ENCODE peak calls at places on chromosomes 13 and 19, in ten cellular contexts. One of them, this sample, is unnamed.

GRCh38 chr19:10461047-10461949 is 41.0 kb downstream of the PDE4A start:
- DNase-seq in progenitor cell of endocrine pancreas: peak; percentile 90
- DNase-seq in breast epithelium: peak; percentile 91
- DNase-seq in H9: peak; percentile 98
- DNase-seq in osteocyte: peak; percentile 97
- DNase-seq in AG04450: peak; percentile 77
- DNase-seq in body of pancreas: peak; percentile 79
- DNase-seq in neural progenitor cell: peak; percentile 96
- DNase-seq in heart right ventricle: peak; percentile 94
- DNase-seq in GM12865: peak; percentile 95
- DNase-seq in this sample: peak; percentile 89

GRCh38 chr19:54882758-54883157 is 8.7 kb downstream of the FCAR start:
- DNase-seq in progenitor cell of endocrine pancreas: no peak
- DNase-seq in breast epithelium: no peak
- DNase-seq in H9: no peak
- DNase-seq in osteocyte: no peak
- DNase-seq in AG04450: no peak
- DNase-seq in body of pancreas: no peak
- DNase-seq in neural progenitor cell: no peak
- DNase-seq in heart right ventricle: no peak
- DNase-seq in GM12865: peak; percentile 84
- DNase-seq in this sample: no peak

GRCh38 chr13:21703846-21704245 is 33.0 kb downstream of the FGF9 start:
- DNase-seq in progenitor cell of endocrine pancreas: no peak
- DNase-seq in breast epithelium: no peak
- DNase-seq in H9: no peak
- DNase-seq in osteocyte: no peak
- DNase-seq in AG04450: no peak
- DNase-seq in body of pancreas: no peak
- DNase-seq in neural progenitor cell: no peak
- DNase-seq in heart right ventricle: no peak
- DNase-seq in GM12865: no peak
- DNase-seq in this sample: no peak

GRCh38 chr13:23656637-23657036 is 86.4 kb downstream of the TNFRSF19 start:
- DNase-seq in progenitor cell of endocrine pancreas: no peak
- DNase-seq in breast epithelium: no peak
- DNase-seq in H9: no peak
- DNase-seq in osteocyte: no peak
- DNase-seq in AG04450: peak; percentile 84
- DNase-seq in body of pancreas: no peak
- DNase-seq in neural progenitor cell: no peak
- DNase-seq in heart right ventricle: no peak
- DNase-seq in GM12865: peak; percentile 35
- DNase-seq in this sample: no peak

GRCh38 chr13:25085125-25085742 is 10.7 kb upstream of the PABPC3 start:
- DNase-seq in progenitor cell of endocrine pancreas: no peak
- DNase-seq in breast epithelium: no peak
- DNase-seq in H9: peak; percentile 54
- DNase-seq in osteocyte: no peak
- DNase-seq in AG04450: no peak
- DNase-seq in body of pancreas: peak; percentile 21
- DNase-seq in neural progenitor cell: peak; percentile 69
- DNase-seq in heart right ventricle: no peak
- DNase-seq in GM12865: peak; percentile 67
- DNase-seq in this sample: no peak

GRCh38 chr13:114096811-114097503 is 35.5 kb downstream of the RASA3 start:
- DNase-seq in progenitor cell of endocrine pancreas: no peak
- DNase-seq in breast epithelium: no peak
- DNase-seq in H9: no peak
- DNase-seq in osteocyte: no peak
- DNase-seq in AG04450: no peak
- DNase-seq in body of pancreas: no peak
- DNase-seq in neural progenitor cell: no peak
- DNase-seq in heart right ventricle: no peak
- DNase-seq in GM12865: no peak
- DNase-seq in this sample: no peak

GRCh38 chr19:41521860-41522555 is 54.0 kb upstream of the CEACAM21 start:
- DNase-seq in progenitor cell of endocrine pancreas: no peak
- DNase-seq in breast epithelium: no peak
- DNase-seq in H9: no peak
- DNase-seq in osteocyte: no peak
- DNase-seq in AG04450: no peak
- DNase-seq in body of pancreas: no peak
- DNase-seq in neural progenitor cell: peak; percentile 17
- DNase-seq in heart right ventricle: peak; percentile 40
- DNase-seq in GM12865: peak; percentile 42
- DNase-seq in this sample: peak; percentile 59

GRCh38 chr19:22331521-22331920 is 45.3 kb downstream of the ZNF729 start:
- DNase-seq in progenitor cell of endocrine pancreas: no peak
- DNase-seq in breast epithelium: no peak
- DNase-seq in H9: no peak
- DNase-seq in osteocyte: peak; percentile 60
- DNase-seq in AG04450: no peak
- DNase-seq in body of pancreas: no peak
- DNase-seq in neural progenitor cell: no peak
- DNase-seq in heart right ventricle: no peak
- DNase-seq in GM12865: no peak
- DNase-seq in this sample: no peak

GRCh38 chr19:1841209-1841924 is 6.9 kb downstream of the REXO1 start:
- DNase-seq in progenitor cell of endocrine pancreas: no peak
- DNase-seq in breast epithelium: no peak
- DNase-seq in H9: no peak
- DNase-seq in osteocyte: no peak
- DNase-seq in AG04450: no peak
- DNase-seq in body of pancreas: no peak
- DNase-seq in neural progenitor cell: no peak
- DNase-seq in heart right ventricle: no peak
- DNase-seq in GM12865: no peak
- DNase-seq in this sample: no peak

GRCh38 chr19:35911173-35911572 is 3.1 kb upstream of the TYROBP start:
- DNase-seq in progenitor cell of endocrine pancreas: no peak
- DNase-seq in breast epithelium: no peak
- DNase-seq in H9: peak; percentile 53
- DNase-seq in osteocyte: no peak
- DNase-seq in AG04450: no peak
- DNase-seq in body of pancreas: no peak
- DNase-seq in neural progenitor cell: peak; percentile 55
- DNase-seq in heart right ventricle: no peak
- DNase-seq in GM12865: no peak
- DNase-seq in this sample: no peak

GRCh38 chr13:105591308-105591707 is 944.2 kb downstream of the EFNB2 start:
- DNase-seq in progenitor cell of endocrine pancreas: no peak
- DNase-seq in breast epithelium: no peak
- DNase-seq in H9: no peak
- DNase-seq in osteocyte: no peak
- DNase-seq in AG04450: no peak
- DNase-seq in body of pancreas: no peak
- DNase-seq in neural progenitor cell: no peak
- DNase-seq in heart right ventricle: no peak
- DNase-seq in GM12865: no peak
- DNase-seq in this sample: no peak

GRCh38 chr19:340620-341385 is 3.8 kb downstream of the MIER2 start:
- DNase-seq in progenitor cell of endocrine pancreas: no peak
- DNase-seq in breast epithelium: no peak
- DNase-seq in H9: no peak
- DNase-seq in osteocyte: no peak
- DNase-seq in AG04450: no peak
- DNase-seq in body of pancreas: no peak
- DNase-seq in neural progenitor cell: no peak
- DNase-seq in heart right ventricle: no peak
- DNase-seq in GM12865: no peak
- DNase-seq in this sample: no peak

DNA sequence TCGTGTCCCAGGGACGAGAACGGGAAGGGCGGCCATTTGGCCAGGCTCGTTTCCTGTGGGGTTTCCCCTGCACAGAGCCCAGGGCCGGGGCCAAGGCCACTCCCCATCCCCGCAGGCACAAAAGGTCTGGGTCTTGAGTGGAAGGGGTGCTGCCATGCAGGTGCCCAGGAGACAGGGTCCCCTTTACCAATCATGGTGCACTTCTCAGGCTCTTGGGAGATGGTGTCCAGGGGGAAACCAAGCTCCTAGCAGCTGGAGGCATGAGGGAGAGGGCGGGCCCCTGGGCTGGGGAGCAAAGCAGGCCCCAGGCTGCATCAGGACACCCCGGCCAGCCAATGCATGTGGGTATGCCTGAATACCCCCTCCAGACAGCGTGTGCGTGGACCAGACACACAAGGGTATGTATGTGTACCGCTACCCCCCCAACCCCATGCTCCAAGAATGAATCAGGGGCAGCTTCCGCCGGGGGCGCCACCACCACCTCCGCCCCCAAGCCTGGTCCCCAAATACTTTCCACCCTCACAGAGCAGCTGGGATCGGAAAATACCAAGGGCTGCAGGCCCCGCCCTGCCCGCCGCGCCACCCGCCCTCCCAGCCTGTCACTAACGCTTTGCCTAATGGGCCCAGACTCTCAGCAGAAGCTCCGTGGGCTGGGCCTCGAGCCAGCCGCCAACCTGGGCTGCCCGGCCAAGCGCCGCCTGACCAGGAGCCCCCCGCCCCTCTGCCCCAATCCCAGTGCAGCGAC is 37.6 kb upstream of the NANOS3 start:
- DNase-seq in progenitor cell of endocrine pancreas: no peak
- DNase-seq in breast epithelium: peak; percentile 86
- DNase-seq in H9: peak; percentile 81
- DNase-seq in osteocyte: peak; percentile 94
- DNase-seq in AG04450: no peak
- DNase-seq in body of pancreas: peak; percentile 62
- DNase-seq in neural progenitor cell: peak; percentile 44
- DNase-seq in heart right ventricle: peak; percentile 90
- DNase-seq in GM12865: peak; percentile 92
- DNase-seq in this sample: peak; percentile 70
- TF ChIP-seq CTCF in progenitor cell of endocrine pancreas: no peak
- TF ChIP-seq CTCF in breast epithelium: no peak
- TF ChIP-seq CTCF in H9: peak; percentile 20
- TF ChIP-seq CTCF in osteocyte: peak; percentile 27
- TF ChIP-seq CTCF in AG04450: no peak
- TF ChIP-seq CTCF in body of pancreas: no peak
- TF ChIP-seq CTCF in neural progenitor cell: no peak
- TF ChIP-seq CTCF in heart right ventricle: no peak
- TF ChIP-seq CTCF in GM12865: peak; percentile 7
- TF ChIP-seq CTCF in this sample: no peak

GRCh38 chr19:34733266-34733825 is 697 bp upstream of the ZNF181 start:
- DNase-seq in progenitor cell of endocrine pancreas: peak; percentile 15
- DNase-seq in breast epithelium: no peak
- DNase-seq in H9: peak; percentile 72
- DNase-seq in osteocyte: no peak
- DNase-seq in AG04450: no peak
- DNase-seq in body of pancreas: no peak
- DNase-seq in neural progenitor cell: peak; percentile 62
- DNase-seq in heart right ventricle: no peak
- DNase-seq in GM12865: peak; percentile 68
- DNase-seq in this sample: no peak
- TF ChIP-seq CTCF in progenitor cell of endocrine pancreas: no peak
- TF ChIP-seq CTCF in breast epithelium: no peak
- TF ChIP-seq CTCF in H9: no peak
- TF ChIP-seq CTCF in osteocyte: no peak
- TF ChIP-seq CTCF in AG04450: no peak
- TF ChIP-seq CTCF in body of pancreas: no peak
- TF ChIP-seq CTCF in neural progenitor cell: no peak
- TF ChIP-seq CTCF in heart right ventricle: no peak
- TF ChIP-seq CTCF in GM12865: no peak
- TF ChIP-seq CTCF in this sample: no peak

GRCh38 chr19:45291834-45292233 is 30.8 kb downstream of the CKM start:
- DNase-seq in progenitor cell of endocrine pancreas: no peak
- DNase-seq in breast epithelium: no peak
- DNase-seq in H9: no peak
- DNase-seq in osteocyte: no peak
- DNase-seq in AG04450: no peak
- DNase-seq in body of pancreas: no peak
- DNase-seq in neural progenitor cell: no peak
- DNase-seq in heart right ventricle: no peak
- DNase-seq in GM12865: no peak
- DNase-seq in this sample: no peak

GRCh38 chr19:45294291-45295029 is 28.2 kb downstream of the CKM start:
- DNase-seq in progenitor cell of endocrine pancreas: no peak
- DNase-seq in breast epithelium: peak; percentile 67
- DNase-seq in H9: no peak
- DNase-seq in osteocyte: no peak
- DNase-seq in AG04450: no peak
- DNase-seq in body of pancreas: peak; percentile 46
- DNase-seq in neural progenitor cell: no peak
- DNase-seq in heart right ventricle: peak; percentile 57
- DNase-seq in GM12865: no peak
- DNase-seq in this sample: no peak

GRCh38 chr19:45296365-45296764 is 26.3 kb downstream of the CKM start:
- DNase-seq in progenitor cell of endocrine pancreas: no peak
- DNase-seq in breast epithelium: no peak
- DNase-seq in H9: no peak
- DNase-seq in osteocyte: no peak
- DNase-seq in AG04450: no peak
- DNase-seq in body of pancreas: no peak
- DNase-seq in neural progenitor cell: no peak
- DNase-seq in heart right ventricle: no peak
- DNase-seq in GM12865: no peak
- DNase-seq in this sample: no peak

GRCh38 chr19:45295873-45296272 is 26.8 kb downstream of the CKM start:
- DNase-seq in progenitor cell of endocrine pancreas: no peak
- DNase-seq in breast epithelium: no peak
- DNase-seq in H9: no peak
- DNase-seq in osteocyte: no peak
- DNase-seq in AG04450: no peak
- DNase-seq in body of pancreas: no peak
- DNase-seq in neural progenitor cell: no peak
- DNase-seq in heart right ventricle: no peak
- DNase-seq in GM12865: no peak
- DNase-seq in this sample: no peak

GRCh38 chr19:45293682-45294081 is 29.0 kb downstream of the CKM start:
- DNase-seq in progenitor cell of endocrine pancreas: no peak
- DNase-seq in breast epithelium: no peak
- DNase-seq in H9: no peak
- DNase-seq in osteocyte: no peak
- DNase-seq in AG04450: no peak
- DNase-seq in body of pancreas: no peak
- DNase-seq in neural progenitor cell: no peak
- DNase-seq in heart right ventricle: no peak
- DNase-seq in GM12865: no peak
- DNase-seq in this sample: no peak
- TF ChIP-seq CTCF in progenitor cell of endocrine pancreas: no peak
- TF ChIP-seq CTCF in breast epithelium: no peak
- TF ChIP-seq CTCF in H9: no peak
- TF ChIP-seq CTCF in osteocyte: no peak
- TF ChIP-seq CTCF in AG04450: no peak
- TF ChIP-seq CTCF in body of pancreas: no peak
- TF ChIP-seq CTCF in neural progenitor cell: no peak
- TF ChIP-seq CTCF in heart right ventricle: no peak
- TF ChIP-seq CTCF in GM12865: no peak
- TF ChIP-seq CTCF in this sample: no peak

DNA sequence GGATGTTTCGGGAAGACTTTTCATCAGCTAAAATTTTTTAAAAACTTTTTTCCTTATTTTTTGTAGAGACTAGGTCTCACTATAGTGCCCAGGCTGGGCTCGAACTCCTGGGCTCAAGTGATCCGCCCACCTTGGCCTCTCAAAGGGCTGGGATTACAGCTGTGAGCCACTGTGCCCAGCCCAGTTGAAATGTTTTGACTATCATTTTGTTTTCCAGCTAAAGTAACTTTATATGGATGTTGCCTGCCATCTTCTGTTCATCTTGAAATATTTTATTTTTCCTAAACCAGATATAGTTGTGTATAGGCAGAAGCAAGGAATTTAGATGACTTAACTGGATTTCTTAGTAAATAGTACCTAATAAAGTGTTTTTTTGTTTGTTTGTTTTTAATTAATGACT is 7.0 kb downstream of the CAB39L start:
- DNase-seq in progenitor cell of endocrine pancreas: no peak
- DNase-seq in breast epithelium: no peak
- DNase-seq in H9: no peak
- DNase-seq in osteocyte: no peak
- DNase-seq in AG04450: no peak
- DNase-seq in body of pancreas: no peak
- DNase-seq in neural progenitor cell: no peak
- DNase-seq in heart right ventricle: peak; percentile 30
- DNase-seq in GM12865: no peak
- DNase-seq in this sample: no peak
- TF ChIP-seq CTCF in progenitor cell of endocrine pancreas: no peak
- TF ChIP-seq CTCF in breast epithelium: peak; percentile 48
- TF ChIP-seq CTCF in H9: no peak
- TF ChIP-seq CTCF in osteocyte: peak; percentile 57
- TF ChIP-seq CTCF in AG04450: peak; percentile 30
- TF ChIP-seq CTCF in body of pancreas: peak; percentile 36
- TF ChIP-seq CTCF in neural progenitor cell: no peak
- TF ChIP-seq CTCF in heart right ventricle: no peak
- TF ChIP-seq CTCF in GM12865: no peak
- TF ChIP-seq CTCF in this sample: no peak

This sample was measured in activated B cell treated with CpG ODN at 0.5 μM for 24 hours.